ENCODE peak calls at places on chromosome 7, in eight cellular contexts. One of them, this sample, is unnamed.

GRCh38 chr7:69211739-69212138 is 386.5 kb upstream of the AUTS2 start:
- DNase-seq in IMR-90: no peak
- DNase-seq in astrocyte of the cerebellum: no peak
- DNase-seq in mammary epithelial cell: no peak
- DNase-seq in fibroblast of lung: no peak
- DNase-seq in AG04449: no peak
- DNase-seq in BJ: no peak
- DNase-seq in thoracic aorta: no peak
- DNase-seq in this sample: no peak

GRCh38 chr7:44962483-44963251 is 16.1 kb downstream of the MYO1G start:
- DNase-seq in IMR-90: no peak
- DNase-seq in astrocyte of the cerebellum: no peak
- DNase-seq in mammary epithelial cell: peak
- DNase-seq in fibroblast of lung: no peak
- DNase-seq in AG04449: no peak
- DNase-seq in BJ: no peak
- DNase-seq in thoracic aorta: no peak
- DNase-seq in this sample: peak

GRCh38 chr7:150514748-150515222 is at the start of gene GIMAP7:
- DNase-seq in IMR-90: no peak
- DNase-seq in astrocyte of the cerebellum: no peak
- DNase-seq in mammary epithelial cell: no peak
- DNase-seq in fibroblast of lung: no peak
- DNase-seq in AG04449: no peak
- DNase-seq in BJ: no peak
- DNase-seq in thoracic aorta: no peak
- DNase-seq in this sample: no peak

GRCh38 chr7:3673524-3673923 is 372.5 kb downstream of the SDK1 start:
- DNase-seq in IMR-90: peak
- DNase-seq in astrocyte of the cerebellum: no peak
- DNase-seq in mammary epithelial cell: no peak
- DNase-seq in fibroblast of lung: peak
- DNase-seq in AG04449: no peak
- DNase-seq in BJ: no peak
- DNase-seq in thoracic aorta: no peak
- DNase-seq in this sample: peak

GRCh38 chr7:100369105-100369504 is 4.2 kb upstream of the PILRA start:
- DNase-seq in IMR-90: no peak
- DNase-seq in astrocyte of the cerebellum: no peak
- DNase-seq in mammary epithelial cell: no peak
- DNase-seq in fibroblast of lung: no peak
- DNase-seq in AG04449: no peak
- DNase-seq in BJ: no peak
- DNase-seq in thoracic aorta: no peak
- DNase-seq in this sample: no peak

GRCh38 chr7:48090095-48090805 is 1.2 kb downstream of the UPP1 start:
- DNase-seq in IMR-90: peak
- DNase-seq in astrocyte of the cerebellum: no peak
- DNase-seq in mammary epithelial cell: peak
- DNase-seq in fibroblast of lung: peak
- DNase-seq in AG04449: no peak
- DNase-seq in BJ: no peak
- DNase-seq in thoracic aorta: no peak
- DNase-seq in this sample: no peak

GRCh38 chr7:98300595-98301372 is 19.3 kb downstream of the BRI3 start:
- DNase-seq in IMR-90: no peak
- DNase-seq in astrocyte of the cerebellum: no peak
- DNase-seq in mammary epithelial cell: no peak
- DNase-seq in fibroblast of lung: no peak
- DNase-seq in AG04449: no peak
- DNase-seq in BJ: no peak
- DNase-seq in thoracic aorta: no peak
- DNase-seq in this sample: no peak

GRCh38 chr7:77685219-77685618 is 11.0 kb upstream of the RSBN1L start:
- DNase-seq in IMR-90: no peak
- DNase-seq in astrocyte of the cerebellum: no peak
- DNase-seq in mammary epithelial cell: peak
- DNase-seq in fibroblast of lung: no peak
- DNase-seq in AG04449: no peak
- DNase-seq in BJ: no peak
- DNase-seq in thoracic aorta: no peak
- DNase-seq in this sample: peak

GRCh38 chr7:64183126-64183742 is 23.8 kb upstream of the ZNF735 start:
- DNase-seq in IMR-90: no peak
- DNase-seq in astrocyte of the cerebellum: no peak
- DNase-seq in mammary epithelial cell: no peak
- DNase-seq in fibroblast of lung: no peak
- DNase-seq in AG04449: no peak
- DNase-seq in BJ: no peak
- DNase-seq in thoracic aorta: no peak
- DNase-seq in this sample: no peak

GRCh38 chr7:105906169-105906568 is 29.8 kb upstream of the ATXN7L1 start:
- DNase-seq in IMR-90: no peak
- DNase-seq in astrocyte of the cerebellum: no peak
- DNase-seq in mammary epithelial cell: no peak
- DNase-seq in fibroblast of lung: no peak
- DNase-seq in AG04449: no peak
- DNase-seq in BJ: no peak
- DNase-seq in thoracic aorta: no peak
- DNase-seq in this sample: no peak

GRCh38 chr7:105587899-105588690 is 6.8 kb upstream of the EFCAB10 start:
- DNase-seq in IMR-90: peak
- DNase-seq in astrocyte of the cerebellum: no peak
- DNase-seq in mammary epithelial cell: no peak
- DNase-seq in fibroblast of lung: no peak
- DNase-seq in AG04449: no peak
- DNase-seq in BJ: no peak
- DNase-seq in thoracic aorta: no peak
- DNase-seq in this sample: no peak

GRCh38 chr7:128136215-128136597 is 104.9 kb upstream of the LEP start:
- DNase-seq in IMR-90: no peak
- DNase-seq in astrocyte of the cerebellum: no peak
- DNase-seq in mammary epithelial cell: no peak
- DNase-seq in fibroblast of lung: no peak
- DNase-seq in AG04449: no peak
- DNase-seq in BJ: no peak
- DNase-seq in thoracic aorta: no peak
- DNase-seq in this sample: no peak

GRCh38 chr7:74289018-74289659 is at the start of gene CLIP2:
- DNase-seq in IMR-90: peak
- DNase-seq in astrocyte of the cerebellum: no peak
- DNase-seq in mammary epithelial cell: peak
- DNase-seq in fibroblast of lung: peak
- DNase-seq in AG04449: no peak
- DNase-seq in BJ: no peak
- DNase-seq in thoracic aorta: no peak
- DNase-seq in this sample: peak

GRCh38 chr7:82501256-82501815 is 57.8 kb upstream of the CACNA2D1 start:
- DNase-seq in IMR-90: no peak
- DNase-seq in astrocyte of the cerebellum: no peak
- DNase-seq in mammary epithelial cell: no peak
- DNase-seq in fibroblast of lung: no peak
- DNase-seq in AG04449: no peak
- DNase-seq in BJ: no peak
- DNase-seq in thoracic aorta: no peak
- DNase-seq in this sample: no peak

GRCh38 chr7:133846203-133846945 is 280.8 kb upstream of the LRGUK start:
- DNase-seq in IMR-90: no peak
- DNase-seq in astrocyte of the cerebellum: no peak
- DNase-seq in mammary epithelial cell: no peak
- DNase-seq in fibroblast of lung: no peak
- DNase-seq in AG04449: no peak
- DNase-seq in BJ: no peak
- DNase-seq in thoracic aorta: no peak
- DNase-seq in this sample: no peak

GRCh38 chr7:20064974-20065862 is 152.0 kb downstream of the MACC1 start:
- DNase-seq in IMR-90: peak
- DNase-seq in astrocyte of the cerebellum: peak
- DNase-seq in mammary epithelial cell: peak
- DNase-seq in fibroblast of lung: peak
- DNase-seq in AG04449: peak
- DNase-seq in BJ: no peak
- DNase-seq in thoracic aorta: no peak
- DNase-seq in this sample: no peak

GRCh38 chr7:30548762-30549344 is 44.2 kb upstream of the GGCT start:
- DNase-seq in IMR-90: peak
- DNase-seq in astrocyte of the cerebellum: peak
- DNase-seq in mammary epithelial cell: peak
- DNase-seq in fibroblast of lung: peak
- DNase-seq in AG04449: no peak
- DNase-seq in BJ: no peak
- DNase-seq in thoracic aorta: no peak
- DNase-seq in this sample: peak

GRCh38 chr7:146115665-146116451 is 743 bp upstream of the CNTNAP2 start:
- DNase-seq in IMR-90: no peak
- DNase-seq in astrocyte of the cerebellum: peak
- DNase-seq in mammary epithelial cell: peak
- DNase-seq in fibroblast of lung: peak
- DNase-seq in AG04449: no peak
- DNase-seq in BJ: no peak
- DNase-seq in thoracic aorta: no peak
- DNase-seq in this sample: peak

GRCh38 chr7:1223196-1224092 is 9.2 kb upstream of the UNCX start:
- DNase-seq in IMR-90: no peak
- DNase-seq in astrocyte of the cerebellum: no peak
- DNase-seq in mammary epithelial cell: no peak
- DNase-seq in fibroblast of lung: no peak
- DNase-seq in AG04449: no peak
- DNase-seq in BJ: no peak
- DNase-seq in thoracic aorta: no peak
- DNase-seq in this sample: no peak
- TF ChIP-seq CTCF in IMR-90: no peak
- TF ChIP-seq CTCF in astrocyte of the cerebellum: no peak
- TF ChIP-seq CTCF in mammary epithelial cell: no peak
- TF ChIP-seq CTCF in fibroblast of lung: no peak
- TF ChIP-seq CTCF in AG04449: no peak
- TF ChIP-seq CTCF in BJ: no peak
- TF ChIP-seq CTCF in thoracic aorta: no peak
- TF ChIP-seq CTCF in this sample: no peak

GRCh38 chr7:156499247-156499881 is 141.2 kb upstream of the RNF32 start:
- DNase-seq in IMR-90: no peak
- DNase-seq in astrocyte of the cerebellum: no peak
- DNase-seq in mammary epithelial cell: no peak
- DNase-seq in fibroblast of lung: no peak
- DNase-seq in AG04449: no peak
- DNase-seq in BJ: no peak
- DNase-seq in thoracic aorta: no peak
- DNase-seq in this sample: no peak
- H3K4me3 ChIP-seq in IMR-90: no peak
- H3K4me3 ChIP-seq in astrocyte of the cerebellum: no peak
- H3K4me3 ChIP-seq in mammary epithelial cell: no peak
- H3K4me3 ChIP-seq in fibroblast of lung: no peak
- H3K4me3 ChIP-seq in AG04449: no peak
- H3K4me3 ChIP-seq in BJ: no peak
- H3K4me3 ChIP-seq in thoracic aorta: no peak
- H3K4me3 ChIP-seq in this sample: no peak

GRCh38 chr7:42020067-42020466 is 216.9 kb downstream of the GLI3 start:
- DNase-seq in IMR-90: no peak
- DNase-seq in astrocyte of the cerebellum: no peak
- DNase-seq in mammary epithelial cell: no peak
- DNase-seq in fibroblast of lung: no peak
- DNase-seq in AG04449: no peak
- DNase-seq in BJ: no peak
- DNase-seq in thoracic aorta: no peak
- DNase-seq in this sample: no peak
- TF ChIP-seq CTCF in IMR-90: no peak
- TF ChIP-seq CTCF in astrocyte of the cerebellum: no peak
- TF ChIP-seq CTCF in mammary epithelial cell: no peak
- TF ChIP-seq CTCF in fibroblast of lung: no peak
- TF ChIP-seq CTCF in AG04449: no peak
- TF ChIP-seq CTCF in BJ: no peak
- TF ChIP-seq CTCF in thoracic aorta: no peak
- TF ChIP-seq CTCF in this sample: no peak

GRCh38 chr7:5633161-5634106 is 148.0 kb downstream of the RNF216 start:
- DNase-seq in IMR-90: no peak
- DNase-seq in astrocyte of the cerebellum: no peak
- DNase-seq in mammary epithelial cell: no peak
- DNase-seq in fibroblast of lung: no peak
- DNase-seq in AG04449: no peak
- DNase-seq in BJ: no peak
- DNase-seq in thoracic aorta: no peak
- DNase-seq in this sample: no peak
- H3K4me3 ChIP-seq in IMR-90: no peak
- H3K4me3 ChIP-seq in astrocyte of the cerebellum: no peak
- H3K4me3 ChIP-seq in mammary epithelial cell: no peak
- H3K4me3 ChIP-seq in fibroblast of lung: no peak
- H3K4me3 ChIP-seq in AG04449: peak
- H3K4me3 ChIP-seq in BJ: no peak
- H3K4me3 ChIP-seq in thoracic aorta: peak
- H3K4me3 ChIP-seq in this sample: no peak

GRCh38 chr7:24982917-24983316 is 2.9 kb upstream of the OSBPL3 start:
- DNase-seq in IMR-90: no peak
- DNase-seq in astrocyte of the cerebellum: no peak
- DNase-seq in mammary epithelial cell: no peak
- DNase-seq in fibroblast of lung: no peak
- DNase-seq in AG04449: no peak
- DNase-seq in BJ: no peak
- DNase-seq in thoracic aorta: no peak
- DNase-seq in this sample: no peak
- TF ChIP-seq CTCF in IMR-90: peak
- TF ChIP-seq CTCF in astrocyte of the cerebellum: peak
- TF ChIP-seq CTCF in mammary epithelial cell: peak
- TF ChIP-seq CTCF in fibroblast of lung: peak
- TF ChIP-seq CTCF in AG04449: peak
- TF ChIP-seq CTCF in BJ: peak
- TF ChIP-seq CTCF in thoracic aorta: no peak
- TF ChIP-seq CTCF in this sample: peak

GRCh38 chr7:2508327-2509231 is 11.0 kb upstream of the LFNG start:
- DNase-seq in IMR-90: peak
- DNase-seq in astrocyte of the cerebellum: no peak
- DNase-seq in mammary epithelial cell: peak
- DNase-seq in fibroblast of lung: no peak
- DNase-seq in AG04449: peak
- DNase-seq in BJ: peak
- DNase-seq in thoracic aorta: no peak
- DNase-seq in this sample: peak
- H3K4me3 ChIP-seq in IMR-90: no peak
- H3K4me3 ChIP-seq in astrocyte of the cerebellum: no peak
- H3K4me3 ChIP-seq in mammary epithelial cell: peak
- H3K4me3 ChIP-seq in fibroblast of lung: no peak
- H3K4me3 ChIP-seq in AG04449: no peak
- H3K4me3 ChIP-seq in BJ: no peak
- H3K4me3 ChIP-seq in thoracic aorta: peak
- H3K4me3 ChIP-seq in this sample: no peak

GRCh38 chr7:135414850-135415439 is 95.0 kb downstream of the CNOT4 start:
- DNase-seq in IMR-90: peak
- DNase-seq in astrocyte of the cerebellum: peak
- DNase-seq in mammary epithelial cell: peak
- DNase-seq in fibroblast of lung: peak
- DNase-seq in AG04449: no peak
- DNase-seq in BJ: peak
- DNase-seq in thoracic aorta: no peak
- DNase-seq in this sample: peak
- TF ChIP-seq CTCF in IMR-90: peak
- TF ChIP-seq CTCF in astrocyte of the cerebellum: peak
- TF ChIP-seq CTCF in mammary epithelial cell: peak
- TF ChIP-seq CTCF in fibroblast of lung: peak
- TF ChIP-seq CTCF in AG04449: peak
- TF ChIP-seq CTCF in BJ: peak
- TF ChIP-seq CTCF in thoracic aorta: no peak
- TF ChIP-seq CTCF in this sample: peak